ENCODE peak calls at places on chromosomes 6 and 20, in seven cellular contexts. T, O, M, Y, R, N and V are unnamed samples.

GRCh38 chr6:140130074-140130473 is 755.6 kb upstream of the CITED2 start:
- DNase-seq in T (no peak), O (no peak), M (no peak), Y (no peak), R (no peak), N (no peak), V (no peak)

GRCh38 chr6:89559487-89559886 is 79.1 kb downstream of the LYRM2 start:
- DNase-seq in T (no peak), O (no peak), M (no peak), Y (peak), R (no peak), N (no peak), V (no peak)

GRCh38 chr20:44231713-44232468 is 15.2 kb upstream of the GDAP1L1 start:
- DNase-seq in T (no peak), O (no peak), M (no peak), Y (no peak), R (no peak), N (no peak), V (no peak)

GRCh38 chr6:121498481-121499276 is 63.2 kb downstream of the GJA1 start:
- DNase-seq in T (no peak), O (no peak), M (no peak), Y (peak), R (no peak), N (peak), V (no peak)

GRCh38 chr6:26118999-26119398 is 31.8 kb downstream of the HFE start:
- DNase-seq in T (no peak), O (no peak), M (no peak), Y (peak), R (no peak), N (peak), V (no peak)

GRCh38 chr6:34468378-34468892 is 2.6 kb downstream of the PACSIN1 start:
- DNase-seq in T (no peak), O (no peak), M (no peak), Y (no peak), R (no peak), N (no peak), V (peak)

GRCh38 chr20:47455133-47456040 is 46.3 kb upstream of the NCOA3 start:
- DNase-seq in T (no peak), O (no peak), M (no peak), Y (no peak), R (no peak), N (no peak), V (no peak)

GRCh38 chr6:37260063-37260843 is 2.3 kb upstream of the TMEM217 start:
- DNase-seq in T (no peak), O (no peak), M (no peak), Y (no peak), R (no peak), N (no peak), V (no peak)

GRCh38 chr6:46606318-46606717 is 46.3 kb downstream of the CYP39A1 start:
- DNase-seq in T (no peak), O (no peak), M (no peak), Y (no peak), R (no peak), N (no peak), V (no peak)

GRCh38 chr6:31120151-31120915 is at the start of gene CDSN:
- DNase-seq in T (no peak), O (no peak), M (no peak), Y (no peak), R (no peak), N (no peak), V (no peak)